ENCODE peak calls at places on chromosome 20, in six cellular contexts. P is neural progenitor cell, J is K562, W is PC-9, S is hepatocyte, K is astrocyte. T is an unnamed sample.

GRCh38 chr20:57262244-57263126 is 4.0 kb downstream of the BMP7 start:
- DNase-seq in P (peak; percentile 49), J (no peak), W (no peak), S (no peak), K (no peak), T (no peak)

GRCh38 chr20:37764333-37764935 is 70.6 kb downstream of the CTNNBL1 start:
- DNase-seq in P (no peak), J (no peak), W (no peak), S (no peak), K (no peak), T (no peak)

GRCh38 chr20:24762371-24762770 is 186.7 kb upstream of the CST7 start:
- DNase-seq in P (no peak), J (no peak), W (no peak), S (no peak), K (no peak), T (no peak)

GRCh38 chr20:42577193-42577592 is 612.5 kb downstream of the PTPRT start:
- DNase-seq in P (no peak), J (no peak), W (no peak), S (no peak), K (no peak), T (no peak)

GRCh38 chr20:59382907-59383306 is 82.5 kb downstream of the EDN3 start:
- DNase-seq in P (no peak), J (no peak), W (no peak), S (no peak), K (no peak), T (no peak)

GRCh38 chr20:25063981-25064380 is 6.0 kb upstream of the ACSS1 start:
- DNase-seq in P (no peak), J (no peak), W (no peak), S (no peak), K (no peak), T (no peak)

GRCh38 chr20:24991897-24992419 is 593 bp downstream of the APMAP start:
- DNase-seq in P (peak; percentile 53), J (peak; percentile 28), W (no peak), S (peak; percentile 54), K (no peak), T (peak; percentile 32)

GRCh38 chr20:23586735-23587525 is 18.6 kb upstream of the CST9L start:
- DNase-seq in P (no peak), J (no peak), W (no peak), S (peak; percentile 1), K (no peak), T (no peak)

GRCh38 chr20:11849976-11850670 is 67.6 kb upstream of the BTBD3 start:
- DNase-seq in P (no peak), J (no peak), W (peak; percentile 16), S (no peak), K (peak; percentile 78), T (peak; percentile 13)

GRCh38 chr20:11094196-11094595 is 420.4 kb upstream of the JAG1 start:
- DNase-seq in P (no peak), J (no peak), W (no peak), S (no peak), K (no peak), T (no peak)

GRCh38 chr20:34621383-34622367 is 55.2 kb downstream of the PIGU start:
- DNase-seq in P (no peak), J (no peak), W (peak; percentile 25), S (peak; percentile 31), K (no peak), T (no peak)

GRCh38 chr20:39880890-39881289 is 808.1 kb downstream of the MAFB start:
- DNase-seq in P (no peak), J (peak; percentile 0), W (no peak), S (no peak), K (peak; percentile 38), T (peak; percentile 56)
- H3K4me1 ChIP-seq in P (peaks cover 11% of the 10 kb centered on the region), J (no peaks in the 10 kb centered on the region), W (no peaks in the 10 kb centered on the region), S (peaks cover 4% of the 10 kb centered on the region), K (peaks cover 10% of the 10 kb centered on the region), T (no peaks in the 10 kb centered on the region)

DNA sequence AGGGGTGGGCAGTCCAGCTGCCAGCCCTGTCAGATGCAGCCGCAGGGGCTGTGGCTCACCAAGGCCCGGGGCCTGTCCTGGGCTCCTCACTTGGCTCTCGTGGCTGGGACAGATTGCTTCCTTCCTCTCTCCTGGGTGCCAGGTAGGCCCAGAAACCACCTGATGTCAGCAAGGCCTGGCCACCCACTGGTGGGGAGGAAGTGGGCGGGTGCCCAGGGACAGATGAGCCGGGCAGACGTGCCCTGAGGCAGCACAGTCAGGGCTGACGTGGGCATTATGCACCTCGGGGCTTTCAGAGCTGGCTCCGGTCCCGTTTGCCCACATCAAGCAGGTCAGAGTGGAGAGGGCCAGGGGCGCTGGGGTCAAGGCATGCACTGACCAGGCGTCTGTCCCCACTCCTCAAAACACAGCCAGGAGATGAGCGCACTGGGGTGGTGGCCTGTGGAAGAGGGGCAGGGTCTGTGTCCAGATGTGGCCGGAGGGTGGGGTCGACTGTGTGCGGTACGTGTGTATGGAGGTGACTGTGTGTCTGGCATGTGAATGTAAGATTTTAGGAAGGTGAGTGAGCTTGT is 133.2 kb upstream of the PTPN1 start:
- DNase-seq in P (no peak), J (no peak), W (peak; percentile 88), S (no peak), K (no peak), T (no peak)
- TF ChIP-seq EZH2 in P (no peak), J (no peak), W (no peak), S (no peak), K (no peak), T (no peak)

GRCh38 chr20:20452254-20452676 is 84.4 kb downstream of the INSM1 start:
- DNase-seq in P (peak; percentile 93), J (no peak), W (no peak), S (peak; percentile 16), K (peak; percentile 80), T (peak; percentile 97)
- TF ChIP-seq CTCF in P (peak; percentile 18), J (no peak), W (no peak), S (no peak), K (no peak), T (peak; percentile 39)

GRCh38 chr20:40844285-40844684 is 155.2 kb upstream of the MAFB start:
- DNase-seq in P (no peak), J (no peak), W (no peak), S (no peak), K (no peak), T (peak; percentile 94)

GRCh38 chr20:40855269-40855668 is 166.2 kb upstream of the MAFB start:
- DNase-seq in P (no peak), J (no peak), W (no peak), S (no peak), K (no peak), T (no peak)

GRCh38 chr20:40848530-40848929 is 159.5 kb upstream of the MAFB start:
- DNase-seq in P (no peak), J (no peak), W (no peak), S (no peak), K (no peak), T (peak; percentile 18)

DNA sequence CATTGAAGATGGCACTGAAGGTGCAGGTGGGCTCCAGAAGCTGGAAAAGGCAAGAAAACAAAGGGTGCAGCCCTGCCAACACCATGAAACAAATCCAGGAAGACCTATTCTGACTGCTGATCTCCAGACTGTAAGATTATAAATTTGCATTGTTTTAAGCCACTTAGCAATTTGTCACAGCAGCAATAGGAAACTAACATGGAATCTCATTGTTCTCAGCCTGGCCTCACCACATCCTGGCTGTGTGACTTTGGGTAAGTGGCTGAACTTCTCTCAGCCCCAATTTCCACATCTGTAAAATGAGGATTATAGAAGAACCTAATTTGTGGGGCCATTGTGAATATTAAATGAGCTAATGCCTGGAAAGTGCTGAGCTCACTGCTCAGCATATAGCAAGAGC is 160.4 kb upstream of the MAFB start:
- DNase-seq in P (no peak), J (no peak), W (no peak), S (no peak), K (no peak), T (no peak)
- H3K4me1 ChIP-seq in P (peaks cover 6% of the 10 kb centered on the region), J (no peaks in the 10 kb centered on the region), W (no peaks in the 10 kb centered on the region), S (no peaks in the 10 kb centered on the region), K (no peaks in the 10 kb centered on the region), T (peaks cover 19% of the 10 kb centered on the region)

GRCh38 chr20:4247898-4248858 is 232.8 kb upstream of the RNF24 start:
- DNase-seq in P (no peak), J (no peak), W (no peak), S (no peak), K (no peak), T (peak; percentile 51)
- TF ChIP-seq EZH2 in P (no peak), J (no peak), W (no peak), S (peak; percentile 38), K (no peak), T (no peak)

DNA sequence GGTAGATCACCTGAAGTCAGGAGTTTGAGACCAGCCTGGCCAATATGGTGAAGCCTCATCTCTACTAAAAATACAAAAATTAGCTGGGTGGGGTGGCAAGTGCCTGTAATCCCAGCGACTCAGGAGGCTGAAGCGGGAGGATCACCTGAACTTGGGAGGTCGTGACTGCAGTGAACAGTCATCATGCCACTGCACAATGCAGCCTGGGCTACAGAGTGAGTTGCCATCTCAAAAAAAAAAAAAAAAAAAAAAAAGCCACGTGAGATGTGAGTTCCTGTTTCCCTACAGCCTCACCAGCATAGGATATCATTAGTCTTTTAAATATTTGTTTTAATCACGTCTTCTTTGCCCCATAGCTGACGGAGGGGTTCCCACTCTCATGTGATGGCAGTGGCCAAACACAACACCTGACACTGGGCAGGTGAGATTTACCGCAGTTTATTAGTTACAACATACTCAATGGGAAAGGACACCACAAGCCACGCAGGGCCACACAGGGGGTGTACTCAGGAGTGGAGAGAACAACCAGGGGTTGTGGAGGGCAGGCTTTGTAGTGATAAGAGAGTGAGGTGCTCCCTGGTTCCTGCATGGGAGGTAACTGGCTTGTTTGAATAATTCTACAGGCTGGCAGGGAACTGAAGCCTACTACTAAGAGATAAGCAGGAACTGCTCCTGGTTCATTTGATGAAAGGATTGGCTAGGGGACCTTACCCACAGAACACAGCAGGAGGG is 4.6 kb upstream of the LZTS3 start:
- DNase-seq in P (no peak), J (peak; percentile 40), W (no peak), S (no peak), K (no peak), T (no peak)
- TF ChIP-seq CTCF in P (no peak), J (no peak), W (no peak), S (no peak), K (no peak), T (no peak)

GRCh38 chr20:4162766-4163165 is 147.4 kb upstream of the RNF24 start:
- DNase-seq in P (no peak), J (no peak), W (no peak), S (no peak), K (no peak), T (no peak)

GRCh38 chr20:4167261-4168004 is 152.1 kb upstream of the RNF24 start:
- DNase-seq in P (peak; percentile 65), J (no peak), W (no peak), S (peak; percentile 55), K (no peak), T (no peak)

GRCh38 chr20:4166726-4167035 is 151.3 kb upstream of the RNF24 start:
- DNase-seq in P (no peak), J (no peak), W (no peak), S (no peak), K (no peak), T (no peak)

GRCh38 chr20:4164246-4164645 is 148.9 kb upstream of the RNF24 start:
- DNase-seq in P (no peak), J (no peak), W (no peak), S (no peak), K (no peak), T (no peak)

GRCh38 chr20:4165984-4166725 is 150.8 kb upstream of the RNF24 start:
- DNase-seq in P (no peak), J (no peak), W (no peak), S (no peak), K (no peak), T (no peak)
- H3K4me1 ChIP-seq in P (peaks cover 53% of the 10 kb centered on the region), J (peaks cover 5% of the 10 kb centered on the region), W (peaks cover 32% of the 10 kb centered on the region), S (peaks cover 48% of the 10 kb centered on the region), K (peaks cover 19% of the 10 kb centered on the region), T (peaks cover 35% of the 10 kb centered on the region)